ENCODE peak calls at places on chromosomes 4 and X, in eight cellular contexts. V, I, Y, S, N, D, H and C are unnamed samples.
A peak's percentile ranks its signal among the peaks of the same experiment; 100 is the strongest.

GRCh38 chr4:124803641-124804040 is 91.1 kb upstream of the ANKRD50 start:
- DNase-seq in V (no peak), I (no peak), Y (no peak), S (no peak), N (no peak), D (no peak), H (no peak), C (no peak)

GRCh38 chr4:117385531-117385930 is 300.2 kb upstream of the TRAM1L1 start:
- DNase-seq in V (no peak), I (no peak), Y (no peak), S (no peak), N (no peak), D (no peak), H (no peak), C (no peak)

GRCh38 chr4:149793459-149793858 is 22.2 kb downstream of the IQCM start:
- DNase-seq in V (no peak), I (no peak), Y (no peak), S (no peak), N (no peak), D (no peak), H (no peak), C (no peak)

GRCh38 chr4:11228575-11228974 is 200.1 kb downstream of the HS3ST1 start:
- DNase-seq in V (no peak), I (no peak), Y (no peak), S (no peak), N (no peak), D (no peak), H (no peak), C (no peak)

GRCh38 chr4:184932343-184932742 is 85.9 kb upstream of the HELT start:
- DNase-seq in V (no peak), I (no peak), Y (no peak), S (no peak), N (no peak), D (no peak), H (no peak), C (no peak)

GRCh38 chr4:176229645-176230044 is 34.3 kb upstream of the SPATA4 start:
- DNase-seq in V (no peak), I (no peak), Y (no peak), S (no peak), N (no peak), D (no peak), H (no peak), C (no peak)

GRCh38 chr4:128513664-128514484 is 226.3 kb upstream of the PGRMC2 start:
- DNase-seq in V (peak; percentile 16), I (no peak), Y (no peak), S (no peak), N (no peak), D (peak; percentile 72), H (no peak), C (no peak)

GRCh38 chrX:132041016-132041415 is 17.9 kb downstream of the STK26 start:
- DNase-seq in V (no peak), I (no peak), Y (no peak), S (no peak), N (no peak), D (no peak), H (no peak), C (no peak)

GRCh38 chr4:5823542-5824211 is 69.2 kb downstream of the CRMP1 start:
- DNase-seq in V (no peak), I (no peak), Y (no peak), S (no peak), N (no peak), D (no peak), H (no peak), C (no peak)

GRCh38 chr4:123659262-123659661 is 262.7 kb downstream of the SPRY1 start:
- DNase-seq in V (no peak), I (no peak), Y (no peak), S (no peak), N (no peak), D (no peak), H (no peak), C (no peak)